ENCODE peak calls at places on chromosomes 13 and 19, in eight cellular contexts. One of them, this sample, is unnamed.

GRCh38 chr13:33235564-33235963 is 50.0 kb downstream of the STARD13 start:
- DNase-seq in NCI-H1105: no peak
- DNase-seq in psoas muscle: no peak
- DNase-seq in nephron progenitor cell: no peak
- DNase-seq in putamen: no peak
- DNase-seq in mesenteric fat pad: no peak
- DNase-seq in fibroblast of the conjunctiva: no peak
- DNase-seq in EL: peak; percentile 62
- DNase-seq in this sample: peak; percentile 31

GRCh38 chr19:6753178-6754031 is 13.8 kb downstream of the SH2D3A start:
- DNase-seq in psoas muscle: peak; percentile 87
- DNase-seq in nephron progenitor cell: peak; percentile 93
- DNase-seq in EL: peak; percentile 77
- DNase-seq in NCI-H1105: no peak
- DNase-seq in mesenteric fat pad: no peak
- DNase-seq in putamen: no peak
- DNase-seq in fibroblast of the conjunctiva: peak; percentile 55
- DNase-seq in this sample: no peak

GRCh38 chr19:50857366-50857765 is 2.7 kb downstream of the KLK3 start:
- DNase-seq in putamen: no peak
- DNase-seq in fibroblast of the conjunctiva: no peak
- DNase-seq in NCI-H1105: no peak
- DNase-seq in nephron progenitor cell: no peak
- DNase-seq in psoas muscle: no peak
- DNase-seq in mesenteric fat pad: peak; percentile 41
- DNase-seq in EL: no peak
- DNase-seq in this sample: no peak

GRCh38 chr13:25281937-25282332 is 5.4 kb downstream of the MTMR6 start:
- DNase-seq in mesenteric fat pad: no peak
- DNase-seq in fibroblast of the conjunctiva: no peak
- DNase-seq in NCI-H1105: no peak
- DNase-seq in putamen: no peak
- DNase-seq in psoas muscle: no peak
- DNase-seq in nephron progenitor cell: no peak
- DNase-seq in EL: no peak
- DNase-seq in this sample: no peak

GRCh38 chr13:39765801-39766463 is 110.5 kb downstream of the COG6 start:
- DNase-seq in EL: peak; percentile 33
- DNase-seq in putamen: peak; percentile 72
- DNase-seq in nephron progenitor cell: peak; percentile 9
- DNase-seq in fibroblast of the conjunctiva: no peak
- DNase-seq in psoas muscle: peak; percentile 18
- DNase-seq in mesenteric fat pad: no peak
- DNase-seq in NCI-H1105: peak; percentile 86
- DNase-seq in this sample: peak; percentile 100

GRCh38 chr19:1214862-1215731 is 9.5 kb downstream of the STK11 start:
- DNase-seq in fibroblast of the conjunctiva: no peak
- DNase-seq in nephron progenitor cell: no peak
- DNase-seq in mesenteric fat pad: no peak
- DNase-seq in EL: peak; percentile 78
- DNase-seq in putamen: peak; percentile 66
- DNase-seq in psoas muscle: peak; percentile 80
- DNase-seq in NCI-H1105: no peak
- DNase-seq in this sample: no peak

GRCh38 chr13:41289463-41289881 is 21.6 kb upstream of the NAA16 start:
- DNase-seq in putamen: no peak
- DNase-seq in psoas muscle: no peak
- DNase-seq in NCI-H1105: no peak
- DNase-seq in fibroblast of the conjunctiva: no peak
- DNase-seq in EL: no peak
- DNase-seq in nephron progenitor cell: no peak
- DNase-seq in mesenteric fat pad: no peak
- DNase-seq in this sample: no peak

GRCh38 chr19:4149518-4150288 is 3.7 kb upstream of the CREB3L3 start:
- DNase-seq in nephron progenitor cell: no peak
- DNase-seq in putamen: no peak
- DNase-seq in psoas muscle: no peak
- DNase-seq in mesenteric fat pad: no peak
- DNase-seq in fibroblast of the conjunctiva: no peak
- DNase-seq in EL: no peak
- DNase-seq in NCI-H1105: no peak
- DNase-seq in this sample: no peak

GRCh38 chr19:7870571-7871279 is 3.5 kb downstream of the PRR36 start:
- DNase-seq in EL: peak; percentile 60
- DNase-seq in NCI-H1105: peak; percentile 47
- DNase-seq in nephron progenitor cell: peak; percentile 84
- DNase-seq in mesenteric fat pad: no peak
- DNase-seq in putamen: no peak
- DNase-seq in fibroblast of the conjunctiva: no peak
- DNase-seq in psoas muscle: peak; percentile 56
- DNase-seq in this sample: peak; percentile 15

GRCh38 chr19:47377801-47378200 is 28.7 kb downstream of the DHX34 start:
- DNase-seq in EL: no peak
- DNase-seq in mesenteric fat pad: no peak
- DNase-seq in NCI-H1105: no peak
- DNase-seq in psoas muscle: no peak
- DNase-seq in putamen: no peak
- DNase-seq in fibroblast of the conjunctiva: no peak
- DNase-seq in nephron progenitor cell: no peak
- DNase-seq in this sample: no peak

GRCh38 chr13:77509221-77509620 is 26.3 kb upstream of the SCEL start:
- DNase-seq in psoas muscle: no peak
- DNase-seq in EL: peak; percentile 55
- DNase-seq in NCI-H1105: no peak
- DNase-seq in mesenteric fat pad: no peak
- DNase-seq in nephron progenitor cell: no peak
- DNase-seq in fibroblast of the conjunctiva: peak; percentile 20
- DNase-seq in putamen: no peak
- DNase-seq in this sample: no peak

GRCh38 chr13:50162567-50162966 is 147.3 kb downstream of the KCNRG start:
- DNase-seq in fibroblast of the conjunctiva: no peak
- DNase-seq in NCI-H1105: no peak
- DNase-seq in nephron progenitor cell: no peak
- DNase-seq in mesenteric fat pad: no peak
- DNase-seq in psoas muscle: no peak
- DNase-seq in EL: no peak
- DNase-seq in putamen: no peak
- DNase-seq in this sample: no peak

GRCh38 chr13:110726726-110727125 is 13.2 kb downstream of the ING1 start:
- DNase-seq in nephron progenitor cell: no peak
- DNase-seq in psoas muscle: no peak
- DNase-seq in NCI-H1105: no peak
- DNase-seq in fibroblast of the conjunctiva: no peak
- DNase-seq in putamen: no peak
- DNase-seq in EL: no peak
- DNase-seq in mesenteric fat pad: no peak
- DNase-seq in this sample: no peak

GRCh38 chr13:42814868-42815267 is 33.5 kb downstream of the FAM216B start:
- DNase-seq in EL: peak; percentile 71
- DNase-seq in NCI-H1105: peak; percentile 57
- DNase-seq in nephron progenitor cell: no peak
- DNase-seq in psoas muscle: no peak
- DNase-seq in mesenteric fat pad: no peak
- DNase-seq in putamen: no peak
- DNase-seq in fibroblast of the conjunctiva: peak; percentile 88
- DNase-seq in this sample: no peak

GRCh38 chr13:23500858-23501257 is 67.4 kb upstream of the SACS start:
- DNase-seq in NCI-H1105: no peak
- DNase-seq in mesenteric fat pad: no peak
- DNase-seq in nephron progenitor cell: no peak
- DNase-seq in fibroblast of the conjunctiva: peak; percentile 64
- DNase-seq in putamen: no peak
- DNase-seq in psoas muscle: no peak
- DNase-seq in EL: peak; percentile 95
- DNase-seq in this sample: no peak

GRCh38 chr13:51557423-51557822 is 26.8 kb upstream of the WDFY2 start:
- DNase-seq in NCI-H1105: no peak
- DNase-seq in putamen: no peak
- DNase-seq in psoas muscle: no peak
- DNase-seq in nephron progenitor cell: no peak
- DNase-seq in EL: no peak
- DNase-seq in fibroblast of the conjunctiva: no peak
- DNase-seq in mesenteric fat pad: no peak
- DNase-seq in this sample: no peak

GRCh38 chr13:110012102-110012739 is 225.8 kb upstream of the IRS2 start:
- DNase-seq in psoas muscle: no peak
- DNase-seq in EL: peak; percentile 98
- DNase-seq in NCI-H1105: no peak
- DNase-seq in nephron progenitor cell: no peak
- DNase-seq in mesenteric fat pad: no peak
- DNase-seq in putamen: no peak
- DNase-seq in fibroblast of the conjunctiva: peak; percentile 87
- DNase-seq in this sample: no peak

GRCh38 chr13:40341086-40341471 is 325.4 kb downstream of the FOXO1 start:
- DNase-seq in nephron progenitor cell: no peak
- DNase-seq in putamen: no peak
- DNase-seq in NCI-H1105: no peak
- DNase-seq in fibroblast of the conjunctiva: no peak
- DNase-seq in mesenteric fat pad: no peak
- DNase-seq in EL: no peak
- DNase-seq in psoas muscle: no peak
- DNase-seq in this sample: no peak

GRCh38 chr13:71056581-71056980 is 810.4 kb downstream of the DACH1 start:
- DNase-seq in nephron progenitor cell: no peak
- DNase-seq in NCI-H1105: no peak
- DNase-seq in fibroblast of the conjunctiva: no peak
- DNase-seq in psoas muscle: no peak
- DNase-seq in mesenteric fat pad: no peak
- DNase-seq in putamen: no peak
- DNase-seq in EL: no peak
- DNase-seq in this sample: no peak

GRCh38 chr19:15256708-15257331 is 24.6 kb upstream of the EPHX3 start:
- DNase-seq in EL: no peak
- DNase-seq in nephron progenitor cell: no peak
- DNase-seq in psoas muscle: no peak
- DNase-seq in fibroblast of the conjunctiva: no peak
- DNase-seq in mesenteric fat pad: no peak
- DNase-seq in putamen: no peak
- DNase-seq in NCI-H1105: no peak
- DNase-seq in this sample: no peak

GRCh38 chr13:89163081-89163480 is 1491.9 kb downstream of the SLITRK5 start:
- DNase-seq in NCI-H1105: no peak
- DNase-seq in mesenteric fat pad: no peak
- DNase-seq in putamen: no peak
- DNase-seq in psoas muscle: no peak
- DNase-seq in fibroblast of the conjunctiva: no peak
- DNase-seq in nephron progenitor cell: no peak
- DNase-seq in EL: no peak
- DNase-seq in this sample: no peak

GRCh38 chr19:17415107-17415506 is 4.7 kb upstream of the MVB12A start:
- DNase-seq in mesenteric fat pad: no peak
- DNase-seq in putamen: no peak
- DNase-seq in psoas muscle: no peak
- DNase-seq in fibroblast of the conjunctiva: no peak
- DNase-seq in EL: no peak
- DNase-seq in NCI-H1105: no peak
- DNase-seq in nephron progenitor cell: no peak
- DNase-seq in this sample: no peak

GRCh38 chr13:105774739-105775460 is 760.6 kb downstream of the EFNB2 start:
- DNase-seq in nephron progenitor cell: no peak
- DNase-seq in NCI-H1105: no peak
- DNase-seq in mesenteric fat pad: no peak
- DNase-seq in putamen: no peak
- DNase-seq in fibroblast of the conjunctiva: no peak
- DNase-seq in psoas muscle: no peak
- DNase-seq in EL: no peak
- DNase-seq in this sample: no peak

GRCh38 chr19:12790628-12791344 is 500 bp upstream of the JUNB start:
- DNase-seq in NCI-H1105: no peak
- DNase-seq in fibroblast of the conjunctiva: no peak
- DNase-seq in putamen: no peak
- DNase-seq in nephron progenitor cell: no peak
- DNase-seq in psoas muscle: peak; percentile 20
- DNase-seq in EL: peak; percentile 25
- DNase-seq in mesenteric fat pad: no peak
- DNase-seq in this sample: no peak

GRCh38 chr13:32448224-32448623 is 20.3 kb upstream of the N4BP2L1 start:
- DNase-seq in psoas muscle: no peak
- DNase-seq in mesenteric fat pad: no peak
- DNase-seq in fibroblast of the conjunctiva: no peak
- DNase-seq in EL: no peak
- DNase-seq in putamen: no peak
- DNase-seq in nephron progenitor cell: no peak
- DNase-seq in NCI-H1105: no peak
- DNase-seq in this sample: no peak

GRCh38 chr19:47228937-47229673 is 1.9 kb downstream of the BBC3 start:
- DNase-seq in nephron progenitor cell: no peak
- DNase-seq in mesenteric fat pad: no peak
- DNase-seq in NCI-H1105: no peak
- DNase-seq in EL: peak; percentile 46
- DNase-seq in psoas muscle: no peak
- DNase-seq in putamen: no peak
- DNase-seq in fibroblast of the conjunctiva: no peak
- DNase-seq in this sample: no peak

GRCh38 chr19:18674616-18675015 is 8.9 kb upstream of the CRTC1 start:
- DNase-seq in NCI-H1105: no peak
- DNase-seq in fibroblast of the conjunctiva: no peak
- DNase-seq in nephron progenitor cell: no peak
- DNase-seq in mesenteric fat pad: no peak
- DNase-seq in putamen: peak; percentile 50
- DNase-seq in psoas muscle: no peak
- DNase-seq in EL: no peak
- DNase-seq in this sample: peak; percentile 96

GRCh38 chr13:62837895-62838294 is 1422.2 kb upstream of the PCDH20 start:
- DNase-seq in fibroblast of the conjunctiva: no peak
- DNase-seq in mesenteric fat pad: no peak
- DNase-seq in NCI-H1105: no peak
- DNase-seq in psoas muscle: no peak
- DNase-seq in EL: no peak
- DNase-seq in putamen: no peak
- DNase-seq in nephron progenitor cell: no peak
- DNase-seq in this sample: no peak

GRCh38 chr13:33206425-33206824 is 79.1 kb downstream of the STARD13 start:
- DNase-seq in psoas muscle: no peak
- DNase-seq in nephron progenitor cell: no peak
- DNase-seq in fibroblast of the conjunctiva: no peak
- DNase-seq in NCI-H1105: no peak
- DNase-seq in EL: no peak
- DNase-seq in mesenteric fat pad: no peak
- DNase-seq in putamen: no peak
- DNase-seq in this sample: no peak

GRCh38 chr13:33490461-33491327 is 205.1 kb upstream of the STARD13 start:
- DNase-seq in nephron progenitor cell: peak; percentile 8
- DNase-seq in mesenteric fat pad: no peak
- DNase-seq in NCI-H1105: no peak
- DNase-seq in psoas muscle: no peak
- DNase-seq in EL: no peak
- DNase-seq in fibroblast of the conjunctiva: no peak
- DNase-seq in putamen: peak; percentile 11
- DNase-seq in this sample: no peak

GRCh38 chr13:111516712-111517640 is 196.5 kb downstream of the TEX29 start:
- DNase-seq in psoas muscle: no peak
- DNase-seq in fibroblast of the conjunctiva: no peak
- DNase-seq in EL: no peak
- DNase-seq in putamen: no peak
- DNase-seq in mesenteric fat pad: peak; percentile 74
- DNase-seq in NCI-H1105: no peak
- DNase-seq in nephron progenitor cell: no peak
- DNase-seq in this sample: no peak

GRCh38 chr19:11425719-11426457 is 6.8 kb upstream of the RGL3 start:
- DNase-seq in fibroblast of the conjunctiva: no peak
- DNase-seq in mesenteric fat pad: no peak
- DNase-seq in EL: no peak
- DNase-seq in nephron progenitor cell: no peak
- DNase-seq in NCI-H1105: no peak
- DNase-seq in psoas muscle: no peak
- DNase-seq in putamen: no peak
- DNase-seq in this sample: no peak

GRCh38 chr13:28854657-28855056 is 34.5 kb downstream of the MTUS2 start:
- DNase-seq in psoas muscle: no peak
- DNase-seq in nephron progenitor cell: peak; percentile 26
- DNase-seq in EL: peak; percentile 3
- DNase-seq in mesenteric fat pad: no peak
- DNase-seq in fibroblast of the conjunctiva: no peak
- DNase-seq in putamen: no peak
- DNase-seq in NCI-H1105: no peak
- DNase-seq in this sample: no peak

GRCh38 chr13:76012091-76012721 is 376.1 kb downstream of the LMO7 start:
- DNase-seq in psoas muscle: no peak
- DNase-seq in EL: peak; percentile 66
- DNase-seq in nephron progenitor cell: no peak
- DNase-seq in NCI-H1105: no peak
- DNase-seq in fibroblast of the conjunctiva: no peak
- DNase-seq in mesenteric fat pad: no peak
- DNase-seq in putamen: no peak
- DNase-seq in this sample: no peak

This sample was measured in NCI-H446.